ENCODE peak calls at places on chromosome 4, in four cellular contexts. R is Panc1; W is left ventricle myocardium inferior; K is CD8-positive, alpha-beta T cell. M is an unnamed sample. For H3K36me3, the result is how much of the 10 kb centered on the place peaks cover.

GRCh38 chr4:125280892-125281403 is 33.8 kb upstream of the FAT4 start:
- DNase-seq in R (no peak), W (no peak), K (no peak), M (no peak)

GRCh38 chr4:176607807-176608206 is 184.9 kb downstream of the VEGFC start:
- DNase-seq in R (no peak), W (no peak), K (no peak), M (no peak)

GRCh38 chr4:80926446-80926845 is 104.1 kb upstream of the BMP3 start:
- DNase-seq in R (no peak), W (no peak), K (no peak), M (no peak)

GRCh38 chr4:169351860-169352259 is 81.1 kb upstream of the SH3RF1 start:
- DNase-seq in R (no peak), W (no peak), K (no peak), M (no peak)

GRCh38 chr4:72858328-72858727 is 211.2 kb downstream of the COX18 start:
- DNase-seq in R (no peak), W (no peak), K (no peak), M (no peak)

GRCh38 chr4:152970102-152970820 is 34.1 kb downstream of the FHDC1 start:
- DNase-seq in R (no peak), W (no peak), K (no peak), M (no peak)

GRCh38 chr4:100875296-100876040 is 357.6 kb upstream of the EMCN start:
- DNase-seq in R (no peak), W (no peak), K (no peak), M (no peak)

GRCh38 chr4:18278244-18278643 is 256.7 kb upstream of the LCORL start:
- DNase-seq in R (no peak), W (no peak), K (no peak), M (no peak)

GRCh38 chr4:117637347-117637746 is 396.9 kb upstream of the NDST3 start:
- DNase-seq in R (no peak), W (no peak), K (no peak), M (no peak)

GRCh38 chr4:80307183-80307735 is 28.3 kb upstream of the CFAP299 start:
- DNase-seq in R (no peak), W (no peak), K (no peak), M (no peak)

GRCh38 chr4:175421506-175421905 is 390.6 kb downstream of the GPM6A start:
- DNase-seq in R (peak), W (no peak), K (no peak), M (no peak)

GRCh38 chr4:122203407-122203806 is 51.3 kb downstream of the BLTP1 start:
- DNase-seq in R (no peak), W (no peak), K (no peak), M (no peak)

DNA sequence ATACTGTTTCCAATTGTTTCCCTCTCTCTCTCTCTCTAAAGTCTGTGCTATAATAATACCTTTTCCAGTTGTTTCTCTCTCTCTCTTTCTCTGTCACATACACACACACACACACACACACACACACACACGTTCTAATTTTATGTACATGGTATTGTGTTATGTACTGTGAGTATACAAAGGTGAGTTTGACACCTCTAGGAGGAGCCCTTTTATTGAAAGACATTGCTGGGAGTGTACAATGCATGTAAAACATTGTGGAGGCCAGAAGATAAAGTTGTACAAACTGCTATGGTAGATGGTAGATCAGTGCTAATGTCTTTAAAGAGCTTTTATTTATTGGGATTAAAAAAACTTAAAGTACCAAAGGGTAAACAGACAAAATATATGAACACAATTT is 53.6 kb downstream of the BLTP1 start:
- DNase-seq in R (no peak), W (no peak), K (no peak), M (no peak)
- H3K36me3 ChIP-seq in R (under half), W (half or more), K (under half), M (under half)

DNA sequence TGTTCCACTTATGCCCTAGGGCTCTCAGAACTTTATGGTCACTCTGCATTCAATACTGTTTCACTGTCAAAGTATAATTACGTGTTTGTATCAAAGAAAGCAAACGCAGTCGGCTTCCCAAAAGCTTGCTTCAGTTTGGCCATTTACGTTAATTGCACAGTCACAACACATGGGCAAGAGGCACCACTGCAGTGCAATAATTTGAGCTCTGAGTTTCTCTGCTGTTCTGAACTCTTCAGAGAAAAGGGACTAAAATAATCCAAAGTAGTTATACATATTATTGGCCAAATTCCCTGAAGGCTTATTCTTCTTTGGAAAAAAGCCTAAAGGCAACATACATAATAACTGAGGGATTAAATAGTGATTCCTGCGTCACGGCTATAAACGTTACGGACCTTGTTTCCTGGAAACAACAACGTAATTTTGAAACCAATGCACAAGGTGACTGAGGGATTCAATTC is 51.3 kb downstream of the RNF150 start:
- DNase-seq in R (no peak), W (no peak), K (no peak), M (no peak)
- H3K4me3 ChIP-seq in R (no peak), W (no peak), K (no peak), M (no peak)

GRCh38 chr4:6999172-7000086 is 43.7 kb upstream of the TADA2B start:
- DNase-seq in R (no peak), W (no peak), K (no peak), M (no peak)
- H3K27ac ChIP-seq in R (no peak), W (no peak), K (no peak), M (no peak)

GRCh38 chr4:1336079-1336478 is 10.9 kb upstream of the UVSSA start:
- DNase-seq in R (no peak), W (no peak), K (no peak), M (no peak)

GRCh38 chr4:1339489-1339888 is 7.5 kb upstream of the UVSSA start:
- DNase-seq in R (no peak), W (no peak), K (no peak), M (no peak)

GRCh38 chr4:1338752-1339414 is 8.1 kb upstream of the UVSSA start:
- DNase-seq in R (no peak), W (no peak), K (no peak), M (no peak)

GRCh38 chr4:1337951-1338751 is 8.9 kb upstream of the UVSSA start:
- DNase-seq in R (no peak), W (no peak), K (no peak), M (no peak)

GRCh38 chr4:1337376-1337831 is 9.6 kb upstream of the UVSSA start:
- DNase-seq in R (peak), W (no peak), K (peak), M (no peak)
- H3K36me3 ChIP-seq in R (under half), W (half or more), K (under half), M (under half)

DNA sequence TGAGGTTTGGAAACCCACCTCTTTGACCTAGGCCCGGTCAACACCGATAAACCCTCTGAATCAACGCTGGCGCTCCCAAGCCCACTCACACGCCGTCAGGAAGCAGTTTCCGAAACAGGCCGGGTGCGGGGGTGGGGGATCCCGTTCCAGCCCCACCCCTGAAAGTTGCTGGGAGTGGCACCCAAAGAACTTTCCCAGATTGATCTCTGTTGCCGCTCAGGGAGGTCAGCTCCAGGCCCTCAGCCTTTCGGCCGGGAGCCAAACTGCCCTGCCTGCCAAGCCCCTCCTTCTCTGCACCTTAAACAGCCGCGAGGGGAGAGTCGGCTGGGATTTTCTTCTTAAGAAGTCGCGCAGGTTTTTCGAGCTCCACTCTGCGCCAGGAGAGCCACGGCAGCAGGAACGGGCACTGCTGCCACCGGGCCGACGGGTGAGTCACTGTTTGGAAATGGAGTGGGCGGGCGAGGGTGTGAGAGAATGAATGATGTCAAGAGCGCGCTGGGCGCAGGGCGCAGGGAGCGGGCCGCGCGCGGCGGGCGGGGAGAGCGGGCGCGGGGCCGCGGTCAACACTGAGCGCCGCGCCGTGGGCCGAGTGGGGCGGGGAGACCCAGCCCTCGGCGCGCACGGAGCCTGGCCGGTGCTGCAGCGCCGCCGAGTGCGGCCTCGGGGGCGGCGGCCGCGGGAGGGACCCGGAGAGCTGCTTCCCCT is at the start of gene SGMS2:
- DNase-seq in R (peak), W (peak), K (no peak), M (no peak)
- H3K4me3 ChIP-seq in R (peak), W (peak), K (no peak), M (no peak)

DNA sequence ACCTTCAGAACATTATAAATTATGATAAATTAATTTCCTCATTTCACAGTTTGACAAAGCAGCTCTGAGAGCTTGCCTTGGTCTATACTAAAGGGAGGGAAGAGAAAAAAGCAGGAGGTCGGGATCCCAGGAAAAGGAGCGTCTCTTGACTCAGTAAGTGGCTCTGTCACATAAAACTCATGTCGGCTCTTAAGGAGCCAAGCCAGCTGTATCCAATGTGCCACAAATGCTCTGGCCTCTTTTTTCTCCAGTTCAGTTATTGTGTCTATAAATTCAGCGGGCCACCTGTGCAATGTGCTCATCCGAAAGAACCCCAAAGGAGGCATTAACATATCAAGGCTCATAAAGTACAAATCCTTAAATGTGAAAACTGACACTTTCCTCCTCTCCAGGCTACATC is 337.7 kb upstream of the FAM241A start:
- DNase-seq in R (no peak), W (no peak), K (no peak), M (no peak)
- H3K27ac ChIP-seq in R (no peak), W (no peak), K (no peak), M (no peak)

GRCh38 chr4:13365195-13365594 is 118.9 kb downstream of the RAB28 start:
- DNase-seq in R (no peak), W (no peak), K (no peak), M (no peak)

GRCh38 chr4:13371050-13371449 is 113.1 kb downstream of the RAB28 start:
- DNase-seq in R (no peak), W (no peak), K (no peak), M (no peak)

GRCh38 chr4:13367244-13367643 is 116.9 kb downstream of the RAB28 start:
- DNase-seq in R (no peak), W (no peak), K (no peak), M (no peak)

GRCh38 chr4:13367691-13368090 is 116.4 kb downstream of the RAB28 start:
- DNase-seq in R (no peak), W (no peak), K (no peak), M (no peak)

DNA sequence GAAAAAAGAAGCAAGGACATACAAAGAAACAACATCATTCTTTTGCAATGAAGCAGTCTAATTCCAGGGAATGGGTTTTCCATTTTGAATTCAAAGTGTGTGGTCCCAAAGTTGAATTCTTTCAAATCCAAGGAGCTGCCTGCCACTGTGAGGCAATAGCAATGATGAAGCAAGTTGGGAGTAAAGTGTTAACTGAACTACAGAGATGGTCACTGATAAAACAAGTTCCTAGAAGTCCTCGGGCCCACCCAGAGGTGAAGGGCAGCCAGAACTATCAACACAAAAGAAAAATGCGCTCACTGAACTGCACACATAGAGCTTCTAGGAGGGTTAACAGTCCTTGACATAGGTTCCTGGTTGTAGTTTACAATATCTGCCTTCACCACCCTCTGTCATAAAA is 115.9 kb downstream of the RAB28 start:
- DNase-seq in R (no peak), W (no peak), K (no peak), M (no peak)
- H3K36me3 ChIP-seq in R (under half), W (under half), K (under half), M (under half)

GRCh38 chr4:47744253-47744652 is 93.6 kb downstream of the CORIN start:
- DNase-seq in R (no peak), W (no peak), K (no peak), M (no peak)

GRCh38 chr4:47746122-47746521 is 91.7 kb downstream of the CORIN start:
- DNase-seq in R (no peak), W (no peak), K (no peak), M (no peak)

GRCh38 chr4:47741200-47741599 is 96.7 kb downstream of the CORIN start:
- DNase-seq in R (no peak), W (no peak), K (no peak), M (no peak)

GRCh38 chr4:47747846-47748494 is 89.9 kb downstream of the CORIN start:
- DNase-seq in R (no peak), W (no peak), K (no peak), M (no peak)

DNA sequence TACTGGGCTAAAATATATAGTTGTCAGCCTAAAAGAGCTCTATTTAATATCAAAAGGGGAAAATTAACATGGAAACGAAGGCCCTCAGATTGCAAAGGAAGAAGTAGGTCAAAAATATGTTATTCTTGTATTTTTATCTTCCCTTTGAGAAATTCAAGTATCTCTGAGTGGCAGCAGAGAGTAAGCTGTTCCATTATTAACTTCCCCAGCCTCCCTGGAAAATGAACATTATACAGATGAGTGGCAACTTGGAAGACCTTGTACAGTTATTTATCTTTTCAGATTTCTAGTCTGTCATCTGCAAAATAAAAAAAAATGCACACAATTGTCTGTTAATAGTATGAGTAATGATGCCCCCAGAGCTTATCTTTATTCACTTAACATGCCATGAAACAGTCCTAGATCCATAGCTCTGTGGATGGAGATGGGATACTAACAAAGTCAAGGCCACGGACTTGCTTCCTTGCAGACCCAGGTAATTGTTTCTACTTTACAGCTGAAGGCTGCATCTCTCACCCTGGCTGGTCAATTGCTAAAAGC is 93.0 kb downstream of the CORIN start:
- DNase-seq in R (no peak), W (no peak), K (no peak), M (no peak)
- H3K4me3 ChIP-seq in R (no peak), W (peak), K (no peak), M (no peak)

DNA sequence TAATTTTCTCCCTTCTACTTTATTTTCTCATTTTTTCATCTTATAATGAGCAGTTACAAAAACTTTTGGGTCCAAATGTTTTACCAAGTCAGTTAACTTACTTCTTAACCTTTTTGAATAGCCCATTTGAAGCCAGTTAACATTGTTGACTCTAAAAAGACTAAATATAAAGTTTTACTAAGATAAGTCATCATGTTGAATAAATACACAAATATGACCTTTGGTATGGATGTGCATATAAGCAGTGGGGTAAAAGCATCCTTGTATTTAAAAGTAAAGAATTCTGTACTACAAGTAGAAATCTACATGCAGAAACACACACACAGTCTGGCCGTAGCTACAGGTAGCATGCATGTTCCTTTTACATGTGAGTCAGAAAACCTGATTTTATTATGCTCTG is 533.1 kb upstream of the AGA start:
- DNase-seq in R (no peak), W (no peak), K (no peak), M (no peak)
- H3K27ac ChIP-seq in R (no peak), W (no peak), K (no peak), M (no peak)

DNA sequence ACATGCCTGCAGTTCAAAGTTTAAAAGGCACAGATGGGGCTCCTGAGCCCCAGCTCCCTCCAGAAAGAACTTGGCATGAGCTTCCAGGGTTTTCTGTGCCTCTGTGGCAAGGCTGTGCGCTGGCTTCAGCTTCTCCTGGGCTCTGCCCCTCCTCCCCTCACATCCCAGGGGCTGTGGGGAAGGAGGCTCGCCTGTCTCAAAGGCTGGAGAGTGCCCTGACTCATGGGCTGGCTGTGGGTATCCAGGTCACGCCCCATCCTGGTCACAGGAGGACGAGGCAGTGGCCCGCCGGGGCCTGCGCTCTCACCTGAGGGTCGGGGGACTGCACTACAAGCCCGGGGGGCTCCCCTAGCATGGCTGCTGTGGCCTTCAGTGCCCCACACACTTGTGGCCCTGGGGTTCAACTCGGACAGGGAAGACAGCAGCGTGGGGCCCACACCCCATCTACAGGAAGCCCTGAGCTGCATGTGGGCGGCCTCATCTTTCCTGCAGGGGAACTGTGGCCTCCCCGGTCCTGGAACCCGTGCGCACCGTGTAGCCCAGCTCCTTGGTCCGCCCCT is 17.9 kb downstream of the LRPAP1 start:
- DNase-seq in R (no peak), W (no peak), K (no peak), M (no peak)
- H3K36me3 ChIP-seq in R (under half), W (half or more), K (under half), M (under half)

M was measured in CD8-positive, alpha-beta memory T cell.